ENCODE peak calls at places on chromosomes 3 and 15, in ten cellular contexts. One of them, this sample, is unnamed.

GRCh38 chr15:53670701-53671100 is 88.8 kb downstream of the WDR72 start:
- DNase-seq in breast epithelium: no peak
- DNase-seq in fibroblast of the aortic adventitia: no peak
- DNase-seq in A549: no peak
- DNase-seq in Peyer's patch: no peak
- DNase-seq in GM20000: no peak
- DNase-seq in astrocyte of the cerebellum: no peak
- DNase-seq in heart left ventricle: no peak
- DNase-seq in OCI-LY7: no peak
- DNase-seq in testis: no peak
- DNase-seq in this sample: no peak

GRCh38 chr3:514206-514605 is 317.6 kb downstream of the CHL1 start:
- DNase-seq in breast epithelium: no peak
- DNase-seq in fibroblast of the aortic adventitia: no peak
- DNase-seq in A549: no peak
- DNase-seq in Peyer's patch: no peak
- DNase-seq in GM20000: no peak
- DNase-seq in astrocyte of the cerebellum: no peak
- DNase-seq in heart left ventricle: no peak
- DNase-seq in OCI-LY7: no peak
- DNase-seq in testis: no peak
- DNase-seq in this sample: no peak

GRCh38 chr3:187986514-187986934 is 167.4 kb upstream of the LPP start:
- DNase-seq in breast epithelium: no peak
- DNase-seq in fibroblast of the aortic adventitia: peak
- DNase-seq in A549: peak
- DNase-seq in Peyer's patch: no peak
- DNase-seq in GM20000: no peak
- DNase-seq in astrocyte of the cerebellum: no peak
- DNase-seq in heart left ventricle: no peak
- DNase-seq in OCI-LY7: no peak
- DNase-seq in testis: no peak
- DNase-seq in this sample: no peak

GRCh38 chr15:71202712-71203111 is 87.4 kb downstream of the THSD4 start:
- DNase-seq in breast epithelium: no peak
- DNase-seq in fibroblast of the aortic adventitia: no peak
- DNase-seq in A549: no peak
- DNase-seq in Peyer's patch: no peak
- DNase-seq in GM20000: no peak
- DNase-seq in astrocyte of the cerebellum: no peak
- DNase-seq in heart left ventricle: no peak
- DNase-seq in OCI-LY7: no peak
- DNase-seq in testis: no peak
- DNase-seq in this sample: no peak

GRCh38 chr15:29776859-29777258 is 45.4 kb downstream of the TJP1 start:
- DNase-seq in breast epithelium: no peak
- DNase-seq in fibroblast of the aortic adventitia: no peak
- DNase-seq in A549: no peak
- DNase-seq in Peyer's patch: no peak
- DNase-seq in GM20000: no peak
- DNase-seq in astrocyte of the cerebellum: no peak
- DNase-seq in heart left ventricle: no peak
- DNase-seq in OCI-LY7: no peak
- DNase-seq in testis: no peak
- DNase-seq in this sample: no peak

GRCh38 chr3:43024183-43024865 is 45.2 kb downstream of the GASK1A start:
- DNase-seq in breast epithelium: no peak
- DNase-seq in fibroblast of the aortic adventitia: no peak
- DNase-seq in A549: no peak
- DNase-seq in Peyer's patch: no peak
- DNase-seq in GM20000: no peak
- DNase-seq in astrocyte of the cerebellum: no peak
- DNase-seq in heart left ventricle: no peak
- DNase-seq in OCI-LY7: no peak
- DNase-seq in testis: no peak
- DNase-seq in this sample: no peak

GRCh38 chr3:110165753-110166152 is 828.4 kb upstream of the DPPA4 start:
- DNase-seq in breast epithelium: no peak
- DNase-seq in fibroblast of the aortic adventitia: no peak
- DNase-seq in A549: no peak
- DNase-seq in Peyer's patch: no peak
- DNase-seq in GM20000: no peak
- DNase-seq in astrocyte of the cerebellum: no peak
- DNase-seq in heart left ventricle: no peak
- DNase-seq in OCI-LY7: no peak
- DNase-seq in testis: no peak
- DNase-seq in this sample: no peak

GRCh38 chr15:50066202-50066601 is 52.8 kb downstream of the ATP8B4 start:
- DNase-seq in breast epithelium: no peak
- DNase-seq in fibroblast of the aortic adventitia: no peak
- DNase-seq in A549: peak
- DNase-seq in Peyer's patch: no peak
- DNase-seq in GM20000: no peak
- DNase-seq in astrocyte of the cerebellum: no peak
- DNase-seq in heart left ventricle: no peak
- DNase-seq in OCI-LY7: no peak
- DNase-seq in testis: no peak
- DNase-seq in this sample: no peak

GRCh38 chr3:62119139-62119538 is 254.2 kb downstream of the FEZF2 start:
- DNase-seq in breast epithelium: no peak
- DNase-seq in fibroblast of the aortic adventitia: no peak
- DNase-seq in A549: no peak
- DNase-seq in Peyer's patch: no peak
- DNase-seq in GM20000: no peak
- DNase-seq in astrocyte of the cerebellum: no peak
- DNase-seq in heart left ventricle: no peak
- DNase-seq in OCI-LY7: no peak
- DNase-seq in testis: no peak
- DNase-seq in this sample: no peak

GRCh38 chr3:125150525-125151436 is 61.8 kb downstream of the SLC12A8 start:
- DNase-seq in breast epithelium: no peak
- DNase-seq in fibroblast of the aortic adventitia: peak
- DNase-seq in A549: peak
- DNase-seq in Peyer's patch: peak
- DNase-seq in GM20000: peak
- DNase-seq in astrocyte of the cerebellum: no peak
- DNase-seq in heart left ventricle: no peak
- DNase-seq in OCI-LY7: peak
- DNase-seq in testis: peak
- DNase-seq in this sample: peak

GRCh38 chr15:78149805-78150751 is 916 bp downstream of the IDH3A start:
- DNase-seq in breast epithelium: no peak
- DNase-seq in fibroblast of the aortic adventitia: peak
- DNase-seq in A549: peak
- DNase-seq in Peyer's patch: no peak
- DNase-seq in GM20000: no peak
- DNase-seq in astrocyte of the cerebellum: no peak
- DNase-seq in heart left ventricle: no peak
- DNase-seq in OCI-LY7: peak
- DNase-seq in testis: no peak
- DNase-seq in this sample: no peak

GRCh38 chr3:121897296-121897695 is 3.1 kb downstream of the SLC15A2 start:
- DNase-seq in breast epithelium: no peak
- DNase-seq in fibroblast of the aortic adventitia: no peak
- DNase-seq in A549: no peak
- DNase-seq in Peyer's patch: no peak
- DNase-seq in GM20000: no peak
- DNase-seq in astrocyte of the cerebellum: no peak
- DNase-seq in heart left ventricle: no peak
- DNase-seq in OCI-LY7: no peak
- DNase-seq in testis: no peak
- DNase-seq in this sample: no peak

GRCh38 chr3:138461246-138461645 is 26.8 kb downstream of the ESYT3 start:
- DNase-seq in breast epithelium: no peak
- DNase-seq in fibroblast of the aortic adventitia: no peak
- DNase-seq in A549: no peak
- DNase-seq in Peyer's patch: no peak
- DNase-seq in GM20000: no peak
- DNase-seq in astrocyte of the cerebellum: no peak
- DNase-seq in heart left ventricle: no peak
- DNase-seq in OCI-LY7: no peak
- DNase-seq in testis: no peak
- DNase-seq in this sample: no peak

GRCh38 chr3:52216585-52217408 is 8.6 kb downstream of the TLR9 start:
- DNase-seq in breast epithelium: peak
- DNase-seq in fibroblast of the aortic adventitia: peak
- DNase-seq in A549: peak
- DNase-seq in Peyer's patch: peak
- DNase-seq in GM20000: no peak
- DNase-seq in astrocyte of the cerebellum: peak
- DNase-seq in heart left ventricle: peak
- DNase-seq in OCI-LY7: no peak
- DNase-seq in testis: no peak
- DNase-seq in this sample: peak

GRCh38 chr3:46097691-46098241 is 70.5 kb upstream of the XCR1 start:
- DNase-seq in breast epithelium: no peak
- DNase-seq in fibroblast of the aortic adventitia: peak
- DNase-seq in A549: no peak
- DNase-seq in Peyer's patch: no peak
- DNase-seq in GM20000: peak
- DNase-seq in astrocyte of the cerebellum: no peak
- DNase-seq in heart left ventricle: no peak
- DNase-seq in OCI-LY7: peak
- DNase-seq in testis: peak
- DNase-seq in this sample: no peak

GRCh38 chr3:19457449-19457848 is 309.1 kb downstream of the KCNH8 start:
- DNase-seq in breast epithelium: no peak
- DNase-seq in fibroblast of the aortic adventitia: no peak
- DNase-seq in A549: no peak
- DNase-seq in Peyer's patch: no peak
- DNase-seq in GM20000: no peak
- DNase-seq in astrocyte of the cerebellum: no peak
- DNase-seq in heart left ventricle: no peak
- DNase-seq in OCI-LY7: no peak
- DNase-seq in testis: no peak
- DNase-seq in this sample: no peak

GRCh38 chr3:120848503-120848902 is 59.5 kb upstream of the STXBP5L start:
- DNase-seq in breast epithelium: no peak
- DNase-seq in fibroblast of the aortic adventitia: no peak
- DNase-seq in A549: no peak
- DNase-seq in Peyer's patch: no peak
- DNase-seq in GM20000: no peak
- DNase-seq in astrocyte of the cerebellum: no peak
- DNase-seq in heart left ventricle: no peak
- DNase-seq in OCI-LY7: no peak
- DNase-seq in testis: no peak
- DNase-seq in this sample: no peak

DNA sequence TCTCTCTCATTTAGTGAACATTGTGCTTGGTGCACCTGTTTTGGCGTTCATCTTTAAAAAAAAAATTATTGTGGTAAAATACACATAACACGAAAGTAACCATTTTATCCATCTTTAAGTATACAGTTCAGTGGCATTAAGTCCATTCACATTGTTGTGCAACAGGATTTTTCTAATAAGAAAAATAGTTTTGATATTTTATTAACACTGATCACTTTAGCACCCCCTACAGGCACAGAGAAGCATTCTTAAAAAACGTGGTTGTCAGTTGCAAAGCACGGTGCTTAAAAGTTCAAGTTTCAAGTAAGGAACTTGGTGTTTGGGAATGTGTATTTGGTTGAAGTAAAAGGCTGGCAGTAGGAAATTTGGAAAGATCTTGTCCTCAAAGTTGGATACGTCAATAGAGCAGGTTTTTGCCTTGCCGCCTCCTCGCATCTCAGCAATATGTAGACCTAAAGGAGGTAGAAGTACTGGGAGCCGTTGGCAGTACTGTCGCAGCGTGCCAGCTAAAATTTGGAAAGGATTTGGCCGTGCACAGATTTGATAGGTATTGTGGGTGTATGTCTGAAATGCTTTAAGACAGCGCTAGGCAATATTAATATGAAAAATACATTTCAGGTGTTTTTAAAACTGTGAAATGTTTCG is 110.4 kb downstream of the LRRC28 start:
- DNase-seq in breast epithelium: no peak
- DNase-seq in fibroblast of the aortic adventitia: peak
- DNase-seq in A549: no peak
- DNase-seq in Peyer's patch: no peak
- DNase-seq in GM20000: no peak
- DNase-seq in astrocyte of the cerebellum: no peak
- DNase-seq in heart left ventricle: no peak
- DNase-seq in OCI-LY7: peak
- DNase-seq in testis: no peak
- DNase-seq in this sample: no peak
- TF ChIP-seq CTCF in breast epithelium: no peak
- TF ChIP-seq CTCF in fibroblast of the aortic adventitia: peak
- TF ChIP-seq CTCF in A549: peak
- TF ChIP-seq CTCF in Peyer's patch: peak
- TF ChIP-seq CTCF in GM20000: no peak
- TF ChIP-seq CTCF in astrocyte of the cerebellum: peak
- TF ChIP-seq CTCF in heart left ventricle: peak
- TF ChIP-seq CTCF in OCI-LY7: peak
- TF ChIP-seq CTCF in testis: no peak
- TF ChIP-seq CTCF in this sample: peak

GRCh38 chr15:69185706-69186105 is 25.3 kb downstream of the GLCE start:
- DNase-seq in breast epithelium: no peak
- DNase-seq in fibroblast of the aortic adventitia: no peak
- DNase-seq in A549: no peak
- DNase-seq in Peyer's patch: no peak
- DNase-seq in GM20000: no peak
- DNase-seq in astrocyte of the cerebellum: no peak
- DNase-seq in heart left ventricle: no peak
- DNase-seq in OCI-LY7: no peak
- DNase-seq in testis: no peak
- DNase-seq in this sample: no peak
- TF ChIP-seq CTCF in breast epithelium: no peak
- TF ChIP-seq CTCF in fibroblast of the aortic adventitia: no peak
- TF ChIP-seq CTCF in A549: no peak
- TF ChIP-seq CTCF in Peyer's patch: no peak
- TF ChIP-seq CTCF in GM20000: no peak
- TF ChIP-seq CTCF in astrocyte of the cerebellum: no peak
- TF ChIP-seq CTCF in heart left ventricle: no peak
- TF ChIP-seq CTCF in OCI-LY7: no peak
- TF ChIP-seq CTCF in testis: no peak
- TF ChIP-seq CTCF in this sample: no peak

DNA sequence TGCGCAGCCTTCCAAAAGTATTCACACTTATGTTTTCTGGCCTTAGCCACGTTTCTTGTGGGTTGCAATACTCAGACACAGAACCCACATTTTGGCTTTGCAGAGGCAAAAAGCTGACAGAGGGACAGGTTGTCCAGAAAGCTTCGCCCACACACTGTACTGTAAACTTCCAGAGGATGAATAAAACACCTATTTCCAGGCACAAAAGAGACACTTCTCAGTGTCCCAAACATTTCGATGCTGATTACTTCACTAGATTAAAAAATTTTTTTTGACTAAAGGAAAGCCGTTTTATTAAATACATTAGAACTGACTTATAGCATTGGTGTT is 28.0 kb upstream of the KCTD6 start:
- DNase-seq in breast epithelium: no peak
- DNase-seq in fibroblast of the aortic adventitia: no peak
- DNase-seq in A549: no peak
- DNase-seq in Peyer's patch: no peak
- DNase-seq in GM20000: no peak
- DNase-seq in astrocyte of the cerebellum: no peak
- DNase-seq in heart left ventricle: no peak
- DNase-seq in OCI-LY7: no peak
- DNase-seq in testis: no peak
- DNase-seq in this sample: no peak
- TF ChIP-seq CTCF in breast epithelium: no peak
- TF ChIP-seq CTCF in fibroblast of the aortic adventitia: no peak
- TF ChIP-seq CTCF in A549: no peak
- TF ChIP-seq CTCF in Peyer's patch: no peak
- TF ChIP-seq CTCF in GM20000: no peak
- TF ChIP-seq CTCF in astrocyte of the cerebellum: no peak
- TF ChIP-seq CTCF in heart left ventricle: no peak
- TF ChIP-seq CTCF in OCI-LY7: peak
- TF ChIP-seq CTCF in testis: no peak
- TF ChIP-seq CTCF in this sample: no peak

GRCh38 chr3:14392231-14392630 is 10.2 kb upstream of the SLC6A6 start:
- DNase-seq in breast epithelium: no peak
- DNase-seq in fibroblast of the aortic adventitia: no peak
- DNase-seq in A549: no peak
- DNase-seq in Peyer's patch: no peak
- DNase-seq in GM20000: no peak
- DNase-seq in astrocyte of the cerebellum: no peak
- DNase-seq in heart left ventricle: no peak
- DNase-seq in OCI-LY7: no peak
- DNase-seq in testis: no peak
- DNase-seq in this sample: no peak
- TF ChIP-seq CTCF in breast epithelium: no peak
- TF ChIP-seq CTCF in fibroblast of the aortic adventitia: no peak
- TF ChIP-seq CTCF in A549: no peak
- TF ChIP-seq CTCF in Peyer's patch: no peak
- TF ChIP-seq CTCF in GM20000: no peak
- TF ChIP-seq CTCF in astrocyte of the cerebellum: no peak
- TF ChIP-seq CTCF in heart left ventricle: no peak
- TF ChIP-seq CTCF in OCI-LY7: peak
- TF ChIP-seq CTCF in testis: no peak
- TF ChIP-seq CTCF in this sample: peak

This sample was measured in BE2C.